ENCODE peak calls at places on chromosomes 6 and 20, in eight cellular contexts. G, K, R, D, F, E, N and L are unnamed samples.
A peak's percentile ranks its signal among the peaks of the same experiment; 100 is the strongest.

GRCh38 chr20:43667341-43668132 is 623 bp downstream of the MYBL2 start:
- DNase-seq in F (no peak), N (peak; percentile 78), E (no peak), K (peak; percentile 42), R (no peak), D (peak; percentile 36), G (no peak), L (peak; percentile 57)

GRCh38 chr6:72787521-72788031 is 165.7 kb downstream of the KCNQ5 start:
- DNase-seq in G (peak; percentile 89), K (no peak), E (peak; percentile 61), F (no peak), D (no peak), R (no peak), N (peak; percentile 32), L (no peak)

GRCh38 chr6:166490671-166491500 is 95.6 kb downstream of the RAMACL start:
- DNase-seq in K (no peak), N (no peak), G (peak; percentile 72), D (no peak), E (no peak), F (no peak), R (no peak), L (no peak)

GRCh38 chr6:18601515-18602035 is 214.4 kb downstream of the RNF144B start:
- DNase-seq in N (no peak), F (no peak), R (no peak), D (no peak), E (no peak), G (no peak), K (peak; percentile 23), L (no peak)

GRCh38 chr20:2763186-2763585 is 37.2 kb downstream of the CPXM1 start:
- DNase-seq in F (no peak), E (no peak), K (no peak), R (no peak), N (no peak), D (no peak), G (no peak), L (no peak)

GRCh38 chr20:50020283-50020682 is 37.5 kb downstream of the SNAI1 start:
- DNase-seq in E (no peak), N (no peak), R (no peak), G (peak; percentile 75), K (no peak), F (no peak), D (no peak), L (no peak)

GRCh38 chr6:32327103-32327502 is 44.6 kb downstream of the TSBP1 start:
- DNase-seq in F (no peak), K (no peak), R (no peak), G (no peak), E (no peak), D (no peak), N (no peak), L (no peak)

GRCh38 chr6:142112451-142113061 is 20.2 kb upstream of the GJE1 start:
- DNase-seq in K (peak; percentile 6), F (peak; percentile 41), D (no peak), N (peak; percentile 42), E (peak; percentile 46), G (peak; percentile 70), R (peak; percentile 52), L (peak; percentile 81)

GRCh38 chr20:35006009-35006408 is 50.3 kb downstream of the MYH7B start:
- DNase-seq in R (no peak), E (no peak), N (no peak), K (no peak), G (no peak), D (no peak), F (no peak), L (peak; percentile 1)

GRCh38 chr6:85482206-85483040 is 32.5 kb downstream of the NT5E start:
- DNase-seq in N (no peak), R (no peak), E (no peak), D (no peak), F (no peak), K (no peak), G (no peak), L (no peak)

GRCh38 chr6:30842754-30843610 is 41.3 kb upstream of the DDR1 start:
- DNase-seq in G (peak; percentile 51), F (no peak), E (no peak), D (no peak), R (no peak), K (no peak), N (peak; percentile 31), L (no peak)

GRCh38 chr20:5073154-5074049 is 46.4 kb downstream of the PCNA start:
- DNase-seq in K (no peak), N (peak; percentile 51), F (no peak), R (no peak), E (peak; percentile 43), D (no peak), G (peak; percentile 31), L (peak; percentile 25)

GRCh38 chr20:58981564-58982364 is 708 bp downstream of the NELFCD start:
- DNase-seq in K (no peak), N (peak; percentile 44), E (no peak), R (no peak), D (no peak), F (no peak), G (no peak), L (no peak)

GRCh38 chr6:52503853-52504777 is 72.7 kb downstream of the TRAM2 start:
- DNase-seq in G (peak; percentile 76), R (no peak), F (no peak), K (no peak), E (no peak), N (peak; percentile 44), D (no peak), L (no peak)

GRCh38 chr6:9745476-9745875 is 669.4 kb downstream of the TFAP2A start:
- DNase-seq in K (no peak), N (no peak), R (no peak), F (no peak), D (no peak), E (no peak), G (peak; percentile 15), L (no peak)

GRCh38 chr6:52509281-52510212 is 67.3 kb downstream of the TRAM2 start:
- DNase-seq in D (no peak), N (no peak), E (no peak), K (no peak), G (no peak), R (no peak), F (no peak), L (no peak)

GRCh38 chr20:53866787-53867740 is 203.3 kb downstream of the BCAS1 start:
- DNase-seq in N (peak; percentile 36), R (no peak), D (no peak), G (peak; percentile 45), K (peak; percentile 32), F (no peak), E (no peak), L (no peak)

GRCh38 chr6:15254074-15254975 is 8.5 kb downstream of the JARID2 start:
- DNase-seq in E (no peak), D (no peak), K (no peak), R (no peak), N (peak; percentile 78), G (no peak), F (no peak), L (no peak)

GRCh38 chr6:165861226-165861625 is 198.2 kb upstream of the PDE10A start:
- DNase-seq in R (no peak), E (no peak), F (no peak), G (no peak), K (no peak), D (no peak), N (no peak), L (no peak)

GRCh38 chr6:139587469-139587868 is 213.0 kb upstream of the CITED2 start:
- DNase-seq in G (peak; percentile 97), D (no peak), E (peak; percentile 90), N (peak; percentile 57), R (no peak), F (no peak), K (no peak), L (no peak)

GRCh38 chr20:32333988-32334885 is 23.9 kb upstream of the ASXL1 start:
- DNase-seq in E (no peak), D (no peak), K (no peak), N (no peak), R (no peak), F (no peak), G (no peak), L (no peak)

GRCh38 chr6:118325220-118325860 is 222.8 kb upstream of the PLN start:
- DNase-seq in F (no peak), G (no peak), E (no peak), R (no peak), N (peak; percentile 10), K (no peak), D (no peak), L (no peak)

GRCh38 chr20:661474-662288 is 8.7 kb upstream of the SRXN1 start:
- DNase-seq in F (no peak), G (no peak), N (peak; percentile 29), E (no peak), D (no peak), K (no peak), R (no peak), L (peak; percentile 56)

GRCh38 chr20:44573501-44573869 is 8.9 kb upstream of the PKIG start:
- DNase-seq in E (no peak), F (no peak), N (no peak), R (no peak), D (no peak), K (no peak), G (no peak), L (no peak)

GRCh38 chr6:47414517-47415167 is 62.9 kb upstream of the CD2AP start:
- DNase-seq in D (no peak), N (no peak), E (peak; percentile 25), G (peak; percentile 54), F (no peak), R (no peak), K (no peak), L (no peak)